ENCODE peak calls at places on chromosomes 4 and X, in seven cellular contexts. O is GM12865, Y is midbrain, P is NCI-H1105 treated with DMSO at 0.1 percent for 48 hours, U is RPMI8226, N is HT1080, Q is HS-27A. S is an unnamed sample.

GRCh38 chrX:123489011-123489410 is 243.8 kb downstream of the THOC2 start:
- DNase-seq in Y (no peak), U (no peak), P (no peak), N (no peak), O (no peak), Q (no peak), S (no peak)

GRCh38 chr4:89539797-89540711 is 232.5 kb upstream of the GPRIN3 start:
- DNase-seq in Y (no peak), Q (no peak), P (no peak), N (peak), U (no peak), O (no peak), S (no peak)

GRCh38 chrX:7278356-7278755 is 130.4 kb upstream of the PUDP start:
- DNase-seq in N (no peak), O (no peak), P (no peak), U (no peak), Q (no peak), Y (no peak), S (no peak)

GRCh38 chr4:7226464-7226863 is 34.1 kb downstream of the SORCS2 start:
- DNase-seq in O (no peak), U (no peak), P (no peak), Y (no peak), N (no peak), Q (no peak), S (no peak)

GRCh38 chr4:37970702-37971101 is 10.5 kb downstream of the PTTG2 start:
- DNase-seq in P (no peak), N (peak), O (peak), Y (no peak), Q (no peak), U (peak), S (peak)

GRCh38 chrX:39388730-39389129 is 587.5 kb downstream of the MID1IP1 start:
- DNase-seq in U (no peak), O (no peak), P (peak), Q (no peak), Y (no peak), N (no peak), S (no peak)

GRCh38 chrX:153450949-153451277 is 5.1 kb upstream of the TREX2 start:
- DNase-seq in Y (no peak), Q (no peak), P (no peak), O (no peak), N (no peak), U (no peak), S (no peak)

GRCh38 chr4:98262431-98262830 is 1.2 kb downstream of the RAP1GDS1 start:
- DNase-seq in O (peak), U (no peak), N (no peak), P (no peak), Y (peak), Q (no peak), S (no peak)

GRCh38 chrX:15050395-15050794 is 177.2 kb downstream of the MOSPD2 start:
- DNase-seq in U (peak), O (no peak), Y (no peak), P (no peak), Q (no peak), N (no peak), S (no peak)

GRCh38 chr4:159460408-159460807 is 357.5 kb downstream of the RAPGEF2 start:
- DNase-seq in P (no peak), N (no peak), O (no peak), U (no peak), Y (no peak), Q (no peak), S (no peak)